ENCODE peak calls at places on chromosomes 13 and 19, in five cellular contexts. One of them, this sample, is unnamed.

GRCh38 chr13:105972811-105973590 is 562.5 kb downstream of the EFNB2 start:
- DNase-seq in fibroblast of lung: no peak
- DNase-seq in AG09319: no peak
- DNase-seq in uterus: no peak
- DNase-seq in H1: no peak
- DNase-seq in this sample: no peak

GRCh38 chr13:94550030-94550738 is 45.8 kb downstream of the TGDS start:
- DNase-seq in fibroblast of lung: peak
- DNase-seq in AG09319: no peak
- DNase-seq in uterus: peak
- DNase-seq in H1: no peak
- DNase-seq in this sample: peak

GRCh38 chr13:33262069-33262487 is 23.5 kb downstream of the STARD13 start:
- DNase-seq in fibroblast of lung: no peak
- DNase-seq in AG09319: no peak
- DNase-seq in uterus: peak
- DNase-seq in H1: no peak
- DNase-seq in this sample: no peak

GRCh38 chr19:54316746-54317107 is 3.8 kb upstream of the LILRA5 start:
- DNase-seq in fibroblast of lung: no peak
- DNase-seq in AG09319: no peak
- DNase-seq in uterus: no peak
- DNase-seq in H1: peak
- DNase-seq in this sample: peak

GRCh38 chr13:32889986-32890565 is 126.1 kb upstream of the KL start:
- DNase-seq in fibroblast of lung: no peak
- DNase-seq in AG09319: no peak
- DNase-seq in uterus: no peak
- DNase-seq in H1: no peak
- DNase-seq in this sample: no peak

GRCh38 chr13:32195713-32196112 is 119.5 kb downstream of the ZAR1L start:
- DNase-seq in fibroblast of lung: no peak
- DNase-seq in AG09319: no peak
- DNase-seq in uterus: no peak
- DNase-seq in H1: no peak
- DNase-seq in this sample: no peak

GRCh38 chr19:45539460-45539859 is 32.2 kb downstream of the VASP start:
- DNase-seq in fibroblast of lung: no peak
- DNase-seq in AG09319: no peak
- DNase-seq in uterus: no peak
- DNase-seq in H1: no peak
- DNase-seq in this sample: no peak

GRCh38 chr13:41402695-41403511 is 54.4 kb upstream of the RGCC start:
- DNase-seq in fibroblast of lung: no peak
- DNase-seq in AG09319: no peak
- DNase-seq in uterus: no peak
- DNase-seq in H1: no peak
- DNase-seq in this sample: peak

GRCh38 chr19:4539697-4540581 is at the start of gene LRG1:
- DNase-seq in fibroblast of lung: no peak
- DNase-seq in AG09319: no peak
- DNase-seq in uterus: peak
- DNase-seq in H1: no peak
- DNase-seq in this sample: no peak

GRCh38 chr13:75492389-75492788 is 10.4 kb upstream of the TBC1D4 start:
- DNase-seq in fibroblast of lung: peak
- DNase-seq in AG09319: no peak
- DNase-seq in uterus: no peak
- DNase-seq in H1: no peak
- DNase-seq in this sample: no peak

GRCh38 chr13:53507741-53508140 is 479.1 kb downstream of the OLFM4 start:
- DNase-seq in fibroblast of lung: no peak
- DNase-seq in AG09319: no peak
- DNase-seq in uterus: no peak
- DNase-seq in H1: no peak
- DNase-seq in this sample: no peak

GRCh38 chr19:4981681-4981958 is 12.7 kb downstream of the KDM4B start:
- DNase-seq in fibroblast of lung: no peak
- DNase-seq in AG09319: no peak
- DNase-seq in uterus: no peak
- DNase-seq in H1: no peak
- DNase-seq in this sample: no peak

GRCh38 chr19:29645911-29646310 is 19.4 kb upstream of the PLEKHF1 start:
- DNase-seq in fibroblast of lung: peak
- DNase-seq in AG09319: peak
- DNase-seq in uterus: no peak
- DNase-seq in H1: no peak
- DNase-seq in this sample: no peak

GRCh38 chr19:11549386-11549953 is 9.6 kb downstream of the ELOF1 start:
- DNase-seq in fibroblast of lung: no peak
- DNase-seq in AG09319: no peak
- DNase-seq in uterus: no peak
- DNase-seq in H1: no peak
- DNase-seq in this sample: no peak

GRCh38 chr19:33679696-33680095 is 57.9 kb downstream of the CHST8 start:
- DNase-seq in fibroblast of lung: no peak
- DNase-seq in AG09319: no peak
- DNase-seq in uterus: no peak
- DNase-seq in H1: no peak
- DNase-seq in this sample: no peak

GRCh38 chr13:63690672-63691071 is 2275.0 kb upstream of the PCDH20 start:
- DNase-seq in fibroblast of lung: no peak
- DNase-seq in AG09319: no peak
- DNase-seq in uterus: no peak
- DNase-seq in H1: no peak
- DNase-seq in this sample: no peak

GRCh38 chr19:42301646-42302204 is at the start of gene PRR19:
- DNase-seq in fibroblast of lung: no peak
- DNase-seq in AG09319: no peak
- DNase-seq in uterus: no peak
- DNase-seq in H1: no peak
- DNase-seq in this sample: no peak

GRCh38 chr13:100392709-100393630 is 195.6 kb downstream of the GGACT start:
- DNase-seq in fibroblast of lung: peak
- DNase-seq in AG09319: peak
- DNase-seq in uterus: peak
- DNase-seq in H1: peak
- DNase-seq in this sample: peak

GRCh38 chr19:19064811-19065745 is 1.3 kb downstream of the SLC25A42 start:
- DNase-seq in fibroblast of lung: no peak
- DNase-seq in AG09319: no peak
- DNase-seq in uterus: no peak
- DNase-seq in H1: no peak
- DNase-seq in this sample: no peak

GRCh38 chr13:44734204-44734707 is 158.1 kb upstream of the TSC22D1 start:
- DNase-seq in fibroblast of lung: peak
- DNase-seq in AG09319: peak
- DNase-seq in uterus: no peak
- DNase-seq in H1: no peak
- DNase-seq in this sample: no peak

GRCh38 chr13:42612021-42612765 is 38.2 kb downstream of the TNFSF11 start:
- DNase-seq in fibroblast of lung: no peak
- DNase-seq in AG09319: no peak
- DNase-seq in uterus: no peak
- DNase-seq in H1: no peak
- DNase-seq in this sample: no peak

GRCh38 chr13:96075953-96076543 is 13.9 kb upstream of the HS6ST3 start:
- DNase-seq in fibroblast of lung: peak
- DNase-seq in AG09319: no peak
- DNase-seq in uterus: no peak
- DNase-seq in H1: no peak
- DNase-seq in this sample: no peak

GRCh38 chr19:33199441-33200265 is 5.5 kb downstream of the LRP3 start:
- DNase-seq in fibroblast of lung: no peak
- DNase-seq in AG09319: no peak
- DNase-seq in uterus: no peak
- DNase-seq in H1: no peak
- DNase-seq in this sample: no peak

GRCh38 chr13:71051573-71051972 is 815.4 kb downstream of the DACH1 start:
- DNase-seq in fibroblast of lung: no peak
- DNase-seq in AG09319: no peak
- DNase-seq in uterus: no peak
- DNase-seq in H1: no peak
- DNase-seq in this sample: no peak

GRCh38 chr19:23070353-23070781 is 46.5 kb upstream of the ZNF730 start:
- DNase-seq in fibroblast of lung: peak
- DNase-seq in AG09319: no peak
- DNase-seq in uterus: peak
- DNase-seq in H1: peak
- DNase-seq in this sample: peak

GRCh38 chr13:50369646-50370045 is 354.4 kb downstream of the KCNRG start:
- DNase-seq in fibroblast of lung: no peak
- DNase-seq in AG09319: no peak
- DNase-seq in uterus: no peak
- DNase-seq in H1: no peak
- DNase-seq in this sample: no peak

GRCh38 chr13:36814465-36814864 is 4.6 kb upstream of the RFXAP start:
- DNase-seq in fibroblast of lung: no peak
- DNase-seq in AG09319: no peak
- DNase-seq in uterus: no peak
- DNase-seq in H1: no peak
- DNase-seq in this sample: no peak

GRCh38 chr19:1266818-1267440 is 2.2 kb upstream of the CIRBP start:
- DNase-seq in fibroblast of lung: peak
- DNase-seq in AG09319: no peak
- DNase-seq in uterus: peak
- DNase-seq in H1: no peak
- DNase-seq in this sample: no peak

GRCh38 chr13:111203742-111204386 is 88.8 kb downstream of the ARHGEF7 start:
- DNase-seq in fibroblast of lung: no peak
- DNase-seq in AG09319: no peak
- DNase-seq in uterus: no peak
- DNase-seq in H1: no peak
- DNase-seq in this sample: no peak

GRCh38 chr19:3343619-3344502 is 22.5 kb upstream of the NFIC start:
- DNase-seq in fibroblast of lung: peak
- DNase-seq in AG09319: peak
- DNase-seq in uterus: peak
- DNase-seq in H1: no peak
- DNase-seq in this sample: no peak

GRCh38 chr19:4487572-4487971 is 15.5 kb downstream of the HDGFL2 start:
- DNase-seq in fibroblast of lung: no peak
- DNase-seq in AG09319: no peak
- DNase-seq in uterus: no peak
- DNase-seq in H1: no peak
- DNase-seq in this sample: no peak

GRCh38 chr13:105037064-105037463 is 1498.4 kb downstream of the EFNB2 start:
- DNase-seq in fibroblast of lung: no peak
- DNase-seq in AG09319: no peak
- DNase-seq in uterus: no peak
- DNase-seq in H1: no peak
- DNase-seq in this sample: no peak

GRCh38 chr13:21075303-21076264 is 14.2 kb upstream of the LATS2 start:
- DNase-seq in fibroblast of lung: peak
- DNase-seq in AG09319: no peak
- DNase-seq in uterus: no peak
- DNase-seq in H1: no peak
- DNase-seq in this sample: no peak

GRCh38 chr19:11657307-11657706 is 60.0 kb downstream of the ZNF627 start:
- DNase-seq in fibroblast of lung: no peak
- DNase-seq in AG09319: no peak
- DNase-seq in uterus: no peak
- DNase-seq in H1: no peak
- DNase-seq in this sample: no peak

GRCh38 chr13:113114511-113115362 is 7.9 kb upstream of the F10 start:
- DNase-seq in fibroblast of lung: no peak
- DNase-seq in AG09319: no peak
- DNase-seq in uterus: no peak
- DNase-seq in H1: no peak
- DNase-seq in this sample: no peak

GRCh38 chr19:29121684-29122083 is 91.3 kb downstream of the UQCRFS1 start:
- DNase-seq in fibroblast of lung: no peak
- DNase-seq in AG09319: no peak
- DNase-seq in uterus: no peak
- DNase-seq in H1: peak
- DNase-seq in this sample: no peak

GRCh38 chr13:80374453-80374852 is 33.5 kb upstream of the SPRY2 start:
- DNase-seq in fibroblast of lung: no peak
- DNase-seq in AG09319: no peak
- DNase-seq in uterus: peak
- DNase-seq in H1: no peak
- DNase-seq in this sample: no peak